ENCODE peak calls at places on chromosomes 4 and X, in seven cellular contexts. C, K, Z, R, G, U and S are unnamed samples.

GRCh38 chr4:21811576-21811975 is 137.0 kb downstream of the KCNIP4 start:
- DNase-seq in C (no peak), K (no peak), Z (no peak), R (no peak), G (no peak), U (no peak), S (no peak)

GRCh38 chrX:129980043-129980442 is 2.4 kb upstream of the BCORL1 start:
- DNase-seq in C (peak; percentile 39), K (peak; percentile 89), Z (no peak), R (no peak), G (peak; percentile 77), U (no peak), S (peak; percentile 64)

GRCh38 chr4:55866290-55866907 is 13.0 kb downstream of the EXOC1 start:
- DNase-seq in C (no peak), K (no peak), Z (no peak), R (no peak), G (no peak), U (no peak), S (no peak)

GRCh38 chr4:158540125-158540907 is 18.6 kb downstream of the RXFP1 start:
- DNase-seq in C (no peak), K (no peak), Z (no peak), R (no peak), G (no peak), U (no peak), S (no peak)

GRCh38 chr4:113646456-113646809 is 115.1 kb downstream of the CAMK2D start:
- DNase-seq in C (no peak), K (no peak), Z (no peak), R (peak; percentile 5), G (no peak), U (no peak), S (peak; percentile 53)

GRCh38 chr4:88230953-88231835 is 53.2 kb downstream of the PPM1K start:
- DNase-seq in C (no peak), K (no peak), Z (peak; percentile 7), R (no peak), G (no peak), U (no peak), S (no peak)

GRCh38 chr4:88382621-88383020 is 4.0 kb downstream of the HERC6 start:
- DNase-seq in C (no peak), K (no peak), Z (peak; percentile 36), R (no peak), G (no peak), U (no peak), S (no peak)

GRCh38 chrX:33974676-33975075 is 157.4 kb downstream of the FAM47A start:
- DNase-seq in C (no peak), K (no peak), Z (no peak), R (no peak), G (no peak), U (no peak), S (no peak)

GRCh38 chr4:125440814-125441213 is 126.1 kb downstream of the FAT4 start:
- DNase-seq in C (no peak), K (no peak), Z (no peak), R (no peak), G (no peak), U (no peak), S (no peak)

GRCh38 chr4:27084685-27085356 is 224.2 kb downstream of the STIM2 start:
- DNase-seq in C (no peak), K (peak; percentile 83), Z (no peak), R (peak; percentile 46), G (peak; percentile 81), U (no peak), S (peak; percentile 27)

GRCh38 chr4:71713611-71714203 is 70.2 kb downstream of the GC start:
- DNase-seq in C (no peak), K (no peak), Z (peak; percentile 7), R (no peak), G (no peak), U (no peak), S (no peak)

GRCh38 chr4:8828869-8829268 is 42.8 kb downstream of the HMX1 start:
- DNase-seq in C (no peak), K (no peak), Z (no peak), R (no peak), G (no peak), U (no peak), S (no peak)

GRCh38 chrX:50718791-50719190 is 95.2 kb downstream of the SHROOM4 start:
- DNase-seq in C (no peak), K (no peak), Z (no peak), R (no peak), G (no peak), U (no peak), S (no peak)

GRCh38 chr4:126451237-126451885 is 1136.6 kb downstream of the FAT4 start:
- DNase-seq in C (no peak), K (no peak), Z (no peak), R (no peak), G (no peak), U (no peak), S (no peak)